ENCODE peak calls at places on chromosome 9, in five cellular contexts. Q, C, R, X and S are unnamed samples.

GRCh38 chr9:98146101-98146991 is 27.3 kb upstream of the TRIM14 start:
- DNase-seq in Q (no peak), C (peak), R (no peak), X (no peak), S (no peak)

GRCh38 chr9:95830768-95831167 is 44.7 kb upstream of the ERCC6L2 start:
- DNase-seq in Q (no peak), C (no peak), R (no peak), X (no peak), S (no peak)

GRCh38 chr9:102650896-102651295 is 344.2 kb upstream of the CYLC2 start:
- DNase-seq in Q (no peak), C (no peak), R (no peak), X (no peak), S (no peak)

GRCh38 chr9:69549310-69550202 is 122.6 kb downstream of the APBA1 start:
- DNase-seq in Q (no peak), C (peak), R (peak), X (no peak), S (no peak)

GRCh38 chr9:129613520-129614175 is 7.3 kb downstream of the C9orf50 start:
- DNase-seq in Q (no peak), C (peak), R (no peak), X (no peak), S (no peak)

GRCh38 chr9:28774433-28775029 is 1201.2 kb upstream of the C9orf72 start:
- DNase-seq in Q (no peak), C (no peak), R (no peak), X (no peak), S (no peak)

GRCh38 chr9:113985968-113986585 is 92.0 kb downstream of the AMBP start:
- DNase-seq in Q (no peak), C (no peak), R (no peak), X (no peak), S (no peak)

GRCh38 chr9:126334626-126335621 is 8.3 kb downstream of the MVB12B start:
- DNase-seq in Q (no peak), C (no peak), R (no peak), X (no peak), S (no peak)

GRCh38 chr9:109115931-109116541 is 3.7 kb downstream of the TMEM245 start:
- DNase-seq in Q (no peak), C (no peak), R (no peak), X (no peak), S (no peak)

GRCh38 chr9:88932766-88933165 is 58.5 kb upstream of the S1PR3 start:
- DNase-seq in Q (no peak), C (no peak), R (no peak), X (no peak), S (peak)

GRCh38 chr9:134130503-134131375 is 5.1 kb upstream of the WDR5 start:
- DNase-seq in Q (no peak), C (peak), R (no peak), X (no peak), S (peak)

GRCh38 chr9:134229466-134230091 is 65.2 kb upstream of the RNU6ATAC start:
- DNase-seq in Q (no peak), C (no peak), R (no peak), X (no peak), S (no peak)

GRCh38 chr9:112332977-112333638 is at the start of gene PTBP3:
- DNase-seq in Q (peak), C (peak), R (peak), X (peak), S (peak)

GRCh38 chr9:34158362-34158869 is 20.4 kb upstream of the UBAP1 start:
- DNase-seq in Q (no peak), C (no peak), R (no peak), X (no peak), S (no peak)

GRCh38 chr9:123929177-123929869 is 603 bp downstream of the DENND1A start:
- DNase-seq in Q (no peak), C (no peak), R (no peak), X (peak), S (peak)

GRCh38 chr9:3385871-3386270 is 139.9 kb downstream of the RFX3 start:
- DNase-seq in Q (no peak), C (no peak), R (no peak), X (no peak), S (no peak)

GRCh38 chr9:98383758-98384157 is 128.3 kb upstream of the TBC1D2 start:
- DNase-seq in Q (no peak), C (no peak), R (no peak), X (no peak), S (no peak)

GRCh38 chr9:122314193-122314592 is 49.5 kb downstream of the MRRF start:
- DNase-seq in Q (no peak), C (no peak), R (no peak), X (no peak), S (no peak)

GRCh38 chr9:89722712-89723111 is 117.9 kb downstream of the GADD45G start:
- DNase-seq in Q (no peak), C (no peak), R (no peak), X (no peak), S (no peak)

GRCh38 chr9:115234094-115234493 is 116.1 kb upstream of the TNC start:
- DNase-seq in Q (no peak), C (no peak), R (no peak), X (no peak), S (no peak)

GRCh38 chr9:127455299-127455992 is 4.1 kb downstream of the LRSAM1 start:
- DNase-seq in Q (peak), C (no peak), R (no peak), X (no peak), S (peak)

GRCh38 chr9:16328349-16328748 is 542.1 kb downstream of the BNC2 start:
- DNase-seq in Q (no peak), C (no peak), R (no peak), X (no peak), S (no peak)

GRCh38 chr9:99351647-99352046 is 129.6 kb downstream of the SEC61B start:
- DNase-seq in Q (no peak), C (no peak), R (no peak), X (no peak), S (peak)

GRCh38 chr9:93254806-93255519 is 71.0 kb downstream of the WNK2 start:
- DNase-seq in Q (no peak), C (no peak), R (no peak), X (no peak), S (peak)

GRCh38 chr9:128275198-128276007 is at the start of gene GOLGA2:
- DNase-seq in Q (no peak), C (peak), R (peak), X (no peak), S (peak)

GRCh38 chr9:136282272-136282861 is 21.5 kb downstream of the CCDC187 start:
- DNase-seq in Q (no peak), C (no peak), R (no peak), X (no peak), S (no peak)